ENCODE peak calls at places on chromosomes 13 and 19, in five cellular contexts. J, L, Q, S and O are unnamed samples.

GRCh38 chr19:18770663-18771327 is 20.3 kb downstream of the COMP start:
- DNase-seq in L (no peak), S (no peak), J (no peak), Q (no peak), O (no peak)

GRCh38 chr19:41860419-41861097 is 503 bp downstream of the RPS19 start:
- DNase-seq in S (peak), J (no peak), Q (no peak), L (no peak), O (no peak)

GRCh38 chr13:49062297-49062896 is 86.7 kb downstream of the FNDC3A start:
- DNase-seq in S (no peak), Q (no peak), J (no peak), L (no peak), O (no peak)

GRCh38 chr19:2184422-2185012 is 20.8 kb downstream of the DOT1L start:
- DNase-seq in L (no peak), J (no peak), Q (no peak), S (no peak), O (no peak)

GRCh38 chr13:94641432-94641941 is 39.8 kb downstream of the GPR180 start:
- DNase-seq in Q (no peak), S (peak), J (no peak), L (peak), O (peak)

GRCh38 chr19:48795055-48795854 is 15.6 kb downstream of the BCAT2 start:
- DNase-seq in S (peak), Q (peak), L (peak), J (peak), O (peak)

GRCh38 chr13:62129000-62129551 is 713.4 kb upstream of the PCDH20 start:
- DNase-seq in J (no peak), S (no peak), Q (no peak), L (no peak), O (no peak)

GRCh38 chr19:45577111-45577905 is 7.3 kb downstream of the OPA3 start:
- DNase-seq in S (peak), J (no peak), Q (no peak), L (peak), O (peak)

GRCh38 chr13:28609936-28610335 is 49.0 kb upstream of the POMP start:
- DNase-seq in J (no peak), Q (no peak), S (no peak), L (peak), O (peak)

GRCh38 chr19:51541458-51542357 is 10.2 kb upstream of the SIGLEC6 start:
- DNase-seq in Q (no peak), J (no peak), L (no peak), S (peak), O (no peak)

GRCh38 chr19:1094978-1095701 is at the start of gene POLR2E:
- DNase-seq in Q (peak), J (peak), L (peak), S (peak), O (peak)